ENCODE peak calls at places on chromosome 16, in six cellular contexts. N, F, L, P, J and W are unnamed samples. For H3K9me3, the result is how much of the 10 kb centered on the place peaks cover.

GRCh38 chr16:11310997-11311561 is 29.9 kb upstream of the PRM1 start:
- DNase-seq in P (no peak), J (no peak), L (peak), F (no peak), N (no peak), W (no peak)

GRCh38 chr16:53131050-53131362 is 76.2 kb downstream of the CHD9 start:
- DNase-seq in F (no peak), J (no peak), N (no peak), L (no peak), P (no peak), W (no peak)

GRCh38 chr16:59510008-59510424 is 775.9 kb upstream of the GOT2 start:
- DNase-seq in J (no peak), P (no peak), F (peak), L (no peak), N (no peak), W (no peak)

GRCh38 chr16:28531777-28532744 is 6.7 kb downstream of the NUPR1 start:
- DNase-seq in P (no peak), N (peak), L (no peak), J (peak), F (no peak), W (no peak)

GRCh38 chr16:11024333-11025053 is 80.1 kb downstream of the CLEC16A start:
- DNase-seq in P (no peak), J (no peak), F (peak), N (no peak), L (no peak), W (no peak)

GRCh38 chr16:74936902-74937560 is 47.9 kb downstream of the WDR59 start:
- DNase-seq in J (no peak), F (no peak), N (peak), P (peak), L (no peak), W (peak)

GRCh38 chr16:65422934-65423333 is 301.1 kb upstream of the CDH11 start:
- DNase-seq in L (no peak), J (no peak), N (no peak), P (no peak), F (no peak), W (no peak)

GRCh38 chr16:51239196-51239595 is 88.1 kb upstream of the SALL1 start:
- DNase-seq in P (no peak), N (no peak), L (no peak), J (no peak), F (no peak), W (no peak)

GRCh38 chr16:65306313-65306712 is 184.4 kb upstream of the CDH11 start:
- DNase-seq in F (no peak), L (no peak), N (no peak), J (no peak), P (no peak), W (no peak)

GRCh38 chr16:86471896-86472295 is 38.4 kb upstream of the FOXF1 start:
- DNase-seq in F (no peak), P (peak), J (no peak), N (no peak), L (no peak), W (no peak)

GRCh38 chr16:27977966-27978365 is 85.5 kb downstream of the GSG1L start:
- DNase-seq in J (no peak), F (no peak), L (no peak), P (peak), N (no peak), W (no peak)

GRCh38 chr16:53960954-53961616 is 257.1 kb downstream of the FTO start:
- DNase-seq in N (no peak), F (no peak), P (no peak), J (no peak), L (no peak), W (no peak)

GRCh38 chr16:53768167-53768566 is 64.2 kb downstream of the FTO start:
- DNase-seq in P (peak), L (no peak), N (no peak), J (no peak), F (no peak), W (no peak)

GRCh38 chr16:72927199-72928088 is 120.5 kb downstream of the ZFHX3 start:
- DNase-seq in J (peak), N (peak), F (peak), P (peak), L (no peak), W (peak)

GRCh38 chr16:31093132-31093703 is 1.4 kb downstream of the VKORC1 start:
- DNase-seq in L (peak), P (peak), N (no peak), F (no peak), J (no peak), W (no peak)

GRCh38 chr16:67184453-67185002 is 765 bp upstream of the MATCAP1 start:
- DNase-seq in F (no peak), P (no peak), N (no peak), J (no peak), L (no peak), W (no peak)

GRCh38 chr16:67150833-67151396 is at the start of gene B3GNT9:
- DNase-seq in F (peak), P (peak), L (no peak), N (peak), J (peak), W (peak)

GRCh38 chr16:1979271-1980025 is 1.8 kb downstream of the NOXO1 start:
- DNase-seq in L (no peak), J (peak), P (no peak), N (no peak), F (no peak), W (no peak)

GRCh38 chr16:75048546-75048945 is 49.7 kb downstream of the ZNRF1 start:
- DNase-seq in N (no peak), F (no peak), J (no peak), L (no peak), P (peak), W (no peak)

GRCh38 chr16:1331712-1332617 is 1.5 kb upstream of the BAIAP3 start:
- DNase-seq in P (peak), J (peak), F (peak), N (peak), L (peak), W (no peak)

GRCh38 chr16:75385507-75386152 is 47.7 kb downstream of the CFDP1 start:
- DNase-seq in F (peak), P (peak), L (peak), J (no peak), N (peak), W (peak)

GRCh38 chr16:8627456-8627855 is 6.0 kb downstream of the METTL22 start:
- DNase-seq in L (no peak), J (no peak), N (no peak), P (no peak), F (no peak), W (no peak)

GRCh38 chr16:31386157-31386984 is 6.8 kb upstream of the ITGAD start:
- DNase-seq in N (no peak), P (peak), L (no peak), F (peak), J (no peak), W (no peak)

GRCh38 chr16:54937673-54938350 is 7.1 kb downstream of the IRX5 start:
- DNase-seq in F (no peak), P (no peak), L (no peak), J (no peak), N (no peak), W (no peak)

GRCh38 chr16:30805370-30806169 is 18.6 kb upstream of the ZNF629 start:
- DNase-seq in L (no peak), P (peak), F (peak), N (peak), J (peak), W (no peak)

GRCh38 chr16:67544844-67545664 is 16.4 kb downstream of the RIPOR1 start:
- DNase-seq in P (no peak), L (peak), J (no peak), N (no peak), F (no peak), W (no peak)

GRCh38 chr16:88534731-88535141 is 35.5 kb upstream of the ZC3H18 start:
- DNase-seq in N (peak), L (peak), J (no peak), F (peak), P (peak), W (no peak)

GRCh38 chr16:57670206-57670605 is 2.1 kb downstream of the ADGRG3 start:
- DNase-seq in N (no peak), F (no peak), P (no peak), J (no peak), L (no peak), W (no peak)

GRCh38 chr16:81797443-81797842 is 18.4 kb downstream of the PLCG2 start:
- DNase-seq in J (no peak), F (no peak), P (no peak), L (peak), N (no peak), W (no peak)

GRCh38 chr16:58128721-58129096 is 472 bp downstream of the CFAP20 start:
- DNase-seq in J (no peak), N (no peak), P (no peak), L (peak), F (no peak), W (no peak)

GRCh38 chr16:12455287-12455798 is 348.3 kb downstream of the CPPED1 start:
- DNase-seq in J (peak), F (peak), N (peak), L (peak), P (peak), W (no peak)

GRCh38 chr16:80527297-80527696 is 13.5 kb upstream of the DYNLRB2 start:
- DNase-seq in L (peak), F (no peak), P (peak), J (no peak), N (peak), W (no peak)

GRCh38 chr16:47604306-47604705 is 143.2 kb downstream of the PHKB start:
- DNase-seq in N (no peak), F (no peak), J (no peak), L (no peak), P (no peak), W (no peak)

GRCh38 chr16:80620656-80621605 is 80.1 kb downstream of the DYNLRB2 start:
- DNase-seq in L (no peak), P (no peak), J (no peak), F (no peak), N (no peak), W (no peak)

GRCh38 chr16:10987361-10988163 is 43.2 kb downstream of the CLEC16A start:
- DNase-seq in N (no peak), P (no peak), F (no peak), L (no peak), J (no peak), W (no peak)

GRCh38 chr16:21626659-21627277 is 25.6 kb downstream of the IGSF6 start:
- DNase-seq in F (no peak), N (peak), L (peak), J (no peak), P (peak), W (peak)

GRCh38 chr16:24775455-24775854 is 46.0 kb downstream of the TNRC6A start:
- DNase-seq in N (peak), J (peak), P (peak), L (no peak), F (no peak), W (no peak)

GRCh38 chr16:74626741-74627416 is 20.0 kb upstream of the GLG1 start:
- DNase-seq in L (no peak), P (peak), J (no peak), F (no peak), N (peak), W (no peak)

GRCh38 chr16:1771072-1771863 is at the start of gene NME3:
- DNase-seq in N (peak), P (peak), J (peak), F (peak), L (peak), W (no peak)

GRCh38 chr16:47162670-47163420 is 19.1 kb upstream of the NETO2 start:
- DNase-seq in J (no peak), F (no peak), L (no peak), N (no peak), P (peak), W (no peak)

GRCh38 chr16:84197487-84198128 is 6.7 kb downstream of the ADAD2 start:
- DNase-seq in F (no peak), J (no peak), L (no peak), P (no peak), N (no peak), W (no peak)

GRCh38 chr16:84198401-84198800 is 7.4 kb downstream of the ADAD2 start:
- DNase-seq in L (no peak), P (peak), J (no peak), F (no peak), N (peak), W (peak)

GRCh38 chr16:84195201-84196093 is 4.5 kb downstream of the ADAD2 start:
- DNase-seq in L (no peak), P (no peak), F (no peak), J (no peak), N (no peak), W (no peak)

GRCh38 chr16:84196101-84196500 is 5.1 kb downstream of the ADAD2 start:
- DNase-seq in P (no peak), L (no peak), J (no peak), F (no peak), N (no peak), W (no peak)

DNA sequence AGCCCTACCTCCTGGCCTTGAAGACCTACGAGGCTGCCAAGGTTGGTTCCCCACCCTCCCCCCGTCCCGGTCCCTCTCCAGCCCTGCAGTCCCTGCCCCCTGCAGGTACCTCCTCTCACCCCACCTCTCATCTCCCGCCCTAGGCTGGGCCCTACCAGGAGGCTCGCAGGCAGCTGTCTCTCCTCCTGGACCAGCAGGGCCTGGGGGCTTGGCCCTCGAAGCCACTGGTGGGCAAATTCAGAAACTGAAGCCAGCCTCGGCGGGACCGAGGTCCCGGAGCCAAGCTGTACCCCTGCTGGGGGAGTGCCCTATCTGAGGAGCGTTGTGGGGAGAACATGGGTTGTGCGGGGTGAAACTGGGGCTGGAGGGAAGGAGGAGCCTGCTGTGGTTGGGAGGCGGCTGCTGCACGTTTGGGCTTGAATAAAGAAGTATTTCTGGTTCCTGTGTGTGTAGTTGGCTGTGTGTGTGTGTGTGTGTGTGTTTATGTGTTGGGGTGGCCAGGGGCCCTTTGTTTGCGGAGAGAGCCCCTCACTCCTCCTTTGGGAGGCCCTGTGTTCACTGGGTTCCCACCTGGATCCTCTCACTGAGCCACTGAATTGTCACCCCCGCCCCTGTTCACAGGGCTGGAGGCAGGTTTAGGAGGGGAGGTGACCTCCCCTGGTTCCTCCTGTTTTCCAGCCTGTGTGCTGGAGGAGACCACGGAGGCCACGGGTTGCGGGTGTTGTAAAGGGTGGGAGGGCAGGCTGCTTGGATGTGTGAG is 6.0 kb downstream of the ADAD2 start:
- DNase-seq in F (no peak), L (no peak), J (no peak), N (no peak), P (no peak), W (no peak)
- TF ChIP-seq CTCF in F (no peak), L (no peak), J (no peak), N (no peak), P (no peak), W (no peak)

GRCh38 chr16:35449663-35450062 is 1990.3 kb downstream of the TP53TG3F start:
- DNase-seq in J (no peak), F (no peak), P (no peak), N (no peak), L (no peak), W (no peak)
- H3K9me3 ChIP-seq in J (under half), F (under half), P (under half), N (under half), L (under half), W (under half)

GRCh38 chr16:14494396-14494795 is 135.7 kb downstream of the PARN start:
- DNase-seq in P (no peak), N (no peak), J (no peak), L (no peak), F (no peak), W (no peak)
- TF ChIP-seq CTCF in P (no peak), N (no peak), J (no peak), L (no peak), F (no peak), W (no peak)

GRCh38 chr16:49939495-49939894 is 83.6 kb upstream of the ZNF423 start:
- DNase-seq in L (no peak), F (no peak), J (no peak), N (no peak), P (no peak), W (no peak)

GRCh38 chr16:49940464-49941224 is 84.4 kb upstream of the CNEP1R1 start:
- DNase-seq in F (no peak), L (no peak), J (no peak), N (no peak), P (no peak), W (no peak)

GRCh38 chr16:49936791-49937190 is 80.9 kb upstream of the ZNF423 start:
- DNase-seq in N (no peak), J (no peak), F (no peak), L (no peak), P (no peak), W (no peak)

GRCh38 chr16:49934557-49935260 is 78.8 kb upstream of the ZNF423 start:
- DNase-seq in N (no peak), P (no peak), J (no peak), L (no peak), F (no peak), W (no peak)

GRCh38 chr16:49937886-49938285 is 82.0 kb upstream of the ZNF423 start:
- DNase-seq in F (no peak), N (no peak), P (no peak), L (no peak), J (no peak), W (no peak)
- H3K9me3 ChIP-seq in F (under half), N (under half), P (under half), L (under half), J (under half), W (under half)

GRCh38 chr16:69566437-69567030 is 768 bp downstream of the NFAT5 start:
- DNase-seq in F (peak), J (peak), P (peak), L (peak), N (peak), W (no peak)

GRCh38 chr16:69567031-69567680 is 1.4 kb downstream of the NFAT5 start:
- DNase-seq in P (peak), N (no peak), L (peak), J (no peak), F (no peak), W (no peak)

GRCh38 chr16:69564845-69565610 is 738 bp upstream of the NFAT5 start:
- DNase-seq in F (no peak), P (no peak), N (peak), L (peak), J (no peak), W (no peak)

GRCh38 chr16:69563605-69564580 is 1.9 kb upstream of the NFAT5 start:
- DNase-seq in P (peak), N (peak), F (no peak), J (no peak), L (peak), W (no peak)

GRCh38 chr16:69565611-69566436 is at the start of gene NFAT5:
- DNase-seq in J (peak), L (peak), F (peak), N (peak), P (peak), W (peak)
- TF ChIP-seq CTCF in J (no peak), L (no peak), F (no peak), N (no peak), P (no peak), W (no peak)

GRCh38 chr16:35258381-35258780 is 1799.0 kb downstream of the TP53TG3F start:
- DNase-seq in P (no peak), N (no peak), F (no peak), J (no peak), L (no peak), W (no peak)

GRCh38 chr16:35252356-35252936 is 1793.0 kb downstream of the TP53TG3F start:
- DNase-seq in J (no peak), N (peak), P (peak), L (peak), F (no peak), W (no peak)

GRCh38 chr16:35255186-35255803 is 1795.9 kb downstream of the TP53TG3F start:
- DNase-seq in J (no peak), P (no peak), F (no peak), L (no peak), N (no peak), W (no peak)

GRCh38 chr16:35255816-35256215 is 1796.4 kb downstream of the TP53TG3F start:
- DNase-seq in N (no peak), P (no peak), J (no peak), L (no peak), F (no peak), W (no peak)
- H3K9me3 ChIP-seq in N (under half), P (under half), J (under half), L (under half), F (under half), W (under half)

DNA sequence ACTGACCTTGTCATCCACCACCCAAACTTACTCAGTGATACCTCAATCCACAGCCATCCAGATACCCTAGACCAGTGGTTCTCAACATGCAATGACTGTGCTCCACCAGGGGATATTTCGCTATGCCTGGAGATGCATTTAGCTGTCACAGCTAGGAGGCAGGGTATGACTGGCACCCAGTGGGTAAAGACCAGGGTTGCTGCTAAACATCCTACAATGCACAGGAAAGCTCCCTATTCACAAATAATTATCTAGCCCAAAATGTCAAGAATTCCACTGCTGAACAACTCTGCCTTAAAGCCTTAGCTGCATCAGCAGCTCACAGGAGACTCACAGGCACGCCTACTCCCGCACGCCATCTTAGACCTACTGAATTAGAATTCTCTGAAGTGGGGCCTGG is 212.6 kb downstream of the GRIN2A start:
- DNase-seq in L (no peak), N (no peak), J (no peak), P (no peak), F (no peak), W (no peak)
- TF ChIP-seq CTCF in L (no peak), N (no peak), J (no peak), P (no peak), F (no peak), W (no peak)

DNA sequence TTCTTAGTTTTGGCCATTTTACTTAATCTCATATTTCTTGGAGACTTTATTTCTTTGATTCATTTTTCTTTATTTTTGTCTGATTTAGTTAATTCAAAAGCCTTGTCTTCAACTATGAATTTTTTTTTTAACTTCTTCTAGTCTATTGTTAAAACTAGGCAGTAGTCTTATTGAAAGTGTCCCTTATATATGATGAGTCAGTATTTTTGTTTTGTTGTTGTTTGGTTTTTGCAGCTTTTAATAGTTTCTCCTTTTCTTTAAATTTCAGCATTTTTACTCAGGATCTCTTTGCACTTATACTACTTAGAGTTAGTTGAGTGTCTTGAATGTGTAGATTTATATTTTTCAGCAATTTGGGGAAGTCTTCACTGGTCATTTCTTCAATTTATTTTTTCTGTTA is 758.5 kb upstream of the CDH8 start:
- DNase-seq in J (no peak), F (no peak), L (no peak), N (no peak), P (no peak), W (no peak)
- H3K9me3 ChIP-seq in J (under half), F (under half), L (under half), N (under half), P (under half), W (under half)